ENCODE peak calls at places on chromosome 2, in five cellular contexts. K is AG09309, W is breast epithelium, F is HCT116, A is fibroblast of mammary gland. V is an unnamed sample.

GRCh38 chr2:10028988-10029874 is 14.1 kb upstream of the KLF11 start:
- DNase-seq in K (no peak), W (no peak), F (no peak), A (no peak), V (no peak)

GRCh38 chr2:119419803-119420508 is 11.7 kb upstream of the TMEM37 start:
- DNase-seq in K (no peak), W (no peak), F (no peak), A (no peak), V (no peak)

GRCh38 chr2:107569496-107569895 is 257.2 kb upstream of the RGPD4 start:
- DNase-seq in K (no peak), W (no peak), F (no peak), A (no peak), V (no peak)

GRCh38 chr2:67918471-67918870 is 144.3 kb downstream of the C1D start:
- DNase-seq in K (no peak), W (no peak), F (no peak), A (no peak), V (no peak)

GRCh38 chr2:118763797-118764196 is 83.7 kb downstream of the EN1 start:
- DNase-seq in K (no peak), W (no peak), F (no peak), A (peak; percentile 16), V (no peak)

GRCh38 chr2:106316937-106317336 is 122.8 kb upstream of the UXS1 start:
- DNase-seq in K (no peak), W (no peak), F (no peak), A (no peak), V (no peak)

GRCh38 chr2:152696476-152696875 is 20.8 kb downstream of the PRPF40A start:
- DNase-seq in K (no peak), W (no peak), F (no peak), A (no peak), V (no peak)

GRCh38 chr2:202034249-202035088 is 814 bp downstream of the FZD7 start:
- DNase-seq in K (no peak), W (no peak), F (no peak), A (peak; percentile 47), V (no peak)

GRCh38 chr2:136118819-136119716 is 1.1 kb upstream of the CXCR4 start:
- DNase-seq in K (no peak), W (peak; percentile 56), F (no peak), A (no peak), V (no peak)

GRCh38 chr2:231929961-231930600 is 3.9 kb upstream of the NPPC start:
- DNase-seq in K (no peak), W (no peak), F (no peak), A (peak; percentile 35), V (no peak)

GRCh38 chr2:43368483-43369385 is 142.3 kb upstream of the ZFP36L2 start:
- DNase-seq in K (no peak), W (no peak), F (no peak), A (peak; percentile 72), V (no peak)

GRCh38 chr2:41909584-41909983 is 138.2 kb upstream of the PKDCC start:
- DNase-seq in K (no peak), W (no peak), F (no peak), A (no peak), V (no peak)

GRCh38 chr2:83104202-83104601 is 1354.9 kb downstream of the SUCLG1 start:
- DNase-seq in K (no peak), W (no peak), F (no peak), A (no peak), V (no peak)

GRCh38 chr2:226487573-226487972 is 312.0 kb downstream of the IRS1 start:
- DNase-seq in K (no peak), W (no peak), F (no peak), A (no peak), V (no peak)

GRCh38 chr2:191691016-191691725 is 13.2 kb downstream of the NABP1 start:
- DNase-seq in K (peak; percentile 79), W (peak; percentile 36), F (peak; percentile 61), A (peak; percentile 93), V (peak; percentile 88)

GRCh38 chr2:1674276-1674675 is 70.0 kb downstream of the PXDN start:
- DNase-seq in K (no peak), W (no peak), F (no peak), A (no peak), V (no peak)

GRCh38 chr2:1676091-1676912 is 68.0 kb downstream of the PXDN start:
- DNase-seq in K (no peak), W (no peak), F (no peak), A (no peak), V (no peak)

GRCh38 chr2:1674766-1675397 is 69.4 kb downstream of the PXDN start:
- DNase-seq in K (no peak), W (no peak), F (no peak), A (no peak), V (no peak)

GRCh38 chr2:1676913-1677832 is 67.1 kb downstream of the PXDN start:
- DNase-seq in K (no peak), W (no peak), F (no peak), A (no peak), V (no peak)

GRCh38 chr2:1675633-1676032 is 68.7 kb downstream of the PXDN start:
- DNase-seq in K (peak; percentile 91), W (no peak), F (peak; percentile 34), A (peak; percentile 95), V (peak; percentile 36)
- TF ChIP-seq CTCF in K (peak; percentile 90), W (no peak), F (peak; percentile 24), A (peak; percentile 68), V (peak; percentile 51)

DNA sequence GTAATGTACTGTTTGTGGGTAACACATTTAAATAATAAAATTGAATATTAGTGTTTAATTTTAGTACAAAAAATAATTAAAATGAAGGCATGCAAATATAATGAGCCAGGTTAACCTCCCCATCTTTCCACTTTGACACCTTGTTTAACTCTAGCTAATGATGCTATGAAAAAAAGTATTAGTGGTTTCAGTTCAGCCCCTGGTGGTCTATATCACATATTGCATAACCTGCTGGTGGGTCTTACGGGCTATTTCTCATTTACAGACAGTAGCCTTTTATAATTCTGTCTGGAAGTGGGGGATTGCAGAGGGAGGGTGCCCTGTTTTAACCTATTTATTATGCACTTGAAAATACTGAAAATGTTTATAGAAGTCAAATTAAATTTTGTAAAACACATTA is 380.9 kb downstream of the MTX2 start:
- DNase-seq in K (no peak), W (no peak), F (no peak), A (no peak), V (no peak)
- TF ChIP-seq CTCF in K (no peak), W (no peak), F (peak; percentile 19), A (peak; percentile 18), V (peak; percentile 12)

GRCh38 chr2:233062946-233063268 is 2.8 kb downstream of the INPP5D start:
- DNase-seq in K (no peak), W (no peak), F (no peak), A (no peak), V (no peak)

GRCh38 chr2:233063976-233064411 is 3.9 kb downstream of the INPP5D start:
- DNase-seq in K (no peak), W (no peak), F (no peak), A (no peak), V (no peak)

GRCh38 chr2:233062447-233062842 is 2.3 kb downstream of the INPP5D start:
- DNase-seq in K (no peak), W (no peak), F (no peak), A (no peak), V (no peak)

GRCh38 chr2:233064526-233065199 is 4.5 kb downstream of the INPP5D start:
- DNase-seq in K (no peak), W (no peak), F (no peak), A (no peak), V (no peak)

DNA sequence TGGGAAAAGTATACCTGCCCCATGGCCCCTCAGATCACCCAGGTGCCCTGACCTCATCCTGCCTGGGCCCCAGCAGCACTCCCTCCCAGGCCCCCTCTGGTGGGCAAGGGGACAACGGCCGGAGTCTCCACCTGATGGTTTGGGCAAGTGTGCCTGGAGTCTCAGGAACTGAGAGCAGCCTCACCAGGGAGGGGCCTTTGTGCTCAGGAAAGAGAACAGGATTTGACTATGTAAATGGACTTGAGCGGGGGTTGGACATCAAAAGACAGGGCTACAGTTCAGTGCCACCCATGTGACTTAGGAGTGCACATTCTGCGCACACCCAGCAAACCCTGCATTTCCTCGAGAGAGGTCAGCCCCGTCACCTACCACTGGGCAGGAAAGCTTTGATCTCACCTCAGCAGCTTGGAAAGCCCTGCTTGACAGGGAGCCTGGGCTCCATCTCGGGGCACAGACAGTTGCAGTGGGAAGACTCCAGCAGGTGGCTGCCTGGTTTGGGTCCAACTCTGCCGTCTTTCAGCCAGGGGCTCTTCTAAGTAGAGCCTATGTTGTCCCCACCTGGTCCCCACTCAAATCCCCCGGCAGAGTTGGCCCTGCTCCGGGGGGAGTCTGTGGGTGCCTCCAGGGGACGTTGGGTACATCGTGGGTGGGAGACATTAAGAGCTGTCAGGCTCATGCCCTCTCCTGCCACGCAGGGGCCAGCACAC is 3.3 kb downstream of the INPP5D start:
- DNase-seq in K (no peak), W (no peak), F (no peak), A (no peak), V (no peak)
- TF ChIP-seq CTCF in K (no peak), W (no peak), F (peak; percentile 24), A (no peak), V (no peak)

GRCh38 chr2:109332880-109333279 is 203.9 kb downstream of the SH3RF3 start:
- DNase-seq in K (no peak), W (no peak), F (no peak), A (no peak), V (no peak)

GRCh38 chr2:109331864-109332848 is 203.2 kb downstream of the SH3RF3 start:
- DNase-seq in K (peak; percentile 66), W (peak; percentile 83), F (peak; percentile 36), A (peak; percentile 98), V (peak; percentile 82)

GRCh38 chr2:109331081-109331480 is 202.1 kb downstream of the SH3RF3 start:
- DNase-seq in K (no peak), W (no peak), F (no peak), A (peak; percentile 81), V (peak; percentile 65)

GRCh38 chr2:109333414-109334194 is 204.6 kb downstream of the SH3RF3 start:
- DNase-seq in K (no peak), W (no peak), F (no peak), A (no peak), V (no peak)

DNA sequence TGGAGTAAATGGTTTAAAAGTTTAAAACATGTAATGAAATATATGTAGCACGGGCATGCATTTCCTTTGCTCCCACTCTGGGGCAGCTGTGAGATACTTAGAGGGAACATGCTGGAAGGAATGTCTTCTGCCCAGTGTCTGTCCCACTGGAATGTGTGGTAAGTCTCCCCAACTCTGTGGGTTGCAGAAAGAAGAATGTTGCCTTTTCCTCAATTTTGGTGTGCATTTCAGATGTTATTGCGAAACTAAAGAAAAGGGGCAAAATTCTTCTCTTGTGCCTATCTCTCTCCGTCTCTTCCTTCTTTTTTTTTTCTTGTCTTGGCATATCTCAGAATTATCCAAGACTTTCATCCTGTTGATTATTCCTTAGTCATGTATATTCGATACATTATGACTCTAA is 201.1 kb downstream of the SH3RF3 start:
- DNase-seq in K (peak; percentile 59), W (no peak), F (no peak), A (peak; percentile 72), V (no peak)
- TF ChIP-seq CTCF in K (no peak), W (no peak), F (no peak), A (no peak), V (no peak)

DNA sequence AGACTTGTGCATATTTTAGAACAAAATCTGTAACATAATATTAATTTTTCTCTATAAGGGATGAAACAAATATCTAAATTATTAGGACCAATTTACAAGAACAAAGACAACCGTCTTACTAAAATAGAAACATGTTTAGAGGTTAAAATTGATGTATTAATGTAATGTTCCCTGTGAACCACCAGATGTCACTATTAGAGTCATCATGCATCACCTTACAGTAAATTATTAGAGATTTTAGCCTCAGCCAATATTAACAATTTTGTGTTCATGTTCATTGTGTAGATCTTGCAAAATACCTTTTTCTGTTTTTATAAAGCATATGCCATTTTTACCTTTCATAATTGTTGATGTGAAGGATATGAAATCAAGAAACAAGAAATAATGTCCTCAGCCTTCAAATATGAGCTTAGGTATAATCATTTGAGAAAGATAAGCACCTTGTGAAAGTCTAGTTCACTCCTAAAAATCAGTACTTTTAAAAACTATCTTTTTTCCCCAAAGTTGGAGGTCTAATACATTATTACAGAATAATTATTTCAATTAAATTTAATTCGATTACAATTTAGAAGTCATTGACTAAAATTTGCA is 344.3 kb upstream of the KCNH7 start:
- DNase-seq in K (no peak), W (no peak), F (no peak), A (peak; percentile 43), V (no peak)
- TF ChIP-seq CTCF in K (peak; percentile 38), W (peak; percentile 22), F (peak; percentile 46), A (peak; percentile 60), V (peak; percentile 34)

V was measured in HFF-Myc.